ENCODE peak calls at places on chromosomes 6 and 20, in seven cellular contexts. I, S, N, J, V, U and Y are unnamed samples.

GRCh38 chr20:39269031-39269461 is 306.9 kb downstream of the DHX35 start:
- DNase-seq in I (peak), S (no peak), N (no peak), J (no peak), V (peak), U (no peak), Y (no peak)

GRCh38 chr20:1060985-1061384 is 57.4 kb upstream of the PSMF1 start:
- DNase-seq in I (no peak), S (no peak), N (no peak), J (no peak), V (no peak), U (no peak), Y (no peak)

GRCh38 chr6:53861543-53861942 is 66.7 kb downstream of the LRRC1 start:
- DNase-seq in I (no peak), S (no peak), N (no peak), J (no peak), V (no peak), U (no peak), Y (no peak)

GRCh38 chr6:34596798-34597197 is 40.7 kb upstream of the SPDEF start:
- DNase-seq in I (no peak), S (no peak), N (no peak), J (no peak), V (no peak), U (no peak), Y (no peak)

GRCh38 chr20:58389324-58389967 is 417 bp downstream of the VAPB start:
- DNase-seq in I (peak), S (no peak), N (no peak), J (peak), V (peak), U (no peak), Y (no peak)

GRCh38 chr6:43609402-43609801 is 19.7 kb downstream of the GTPBP2 start:
- DNase-seq in I (no peak), S (no peak), N (no peak), J (no peak), V (no peak), U (no peak), Y (no peak)

GRCh38 chr6:3163248-3163594 is 5.9 kb upstream of the TUBB2A start:
- DNase-seq in I (peak), S (no peak), N (no peak), J (no peak), V (no peak), U (no peak), Y (no peak)

GRCh38 chr6:2862712-2863174 is 21.1 kb upstream of the SERPINB1 start:
- DNase-seq in I (no peak), S (no peak), N (no peak), J (no peak), V (no peak), U (no peak), Y (no peak)

GRCh38 chr6:1400126-1400850 is 10.9 kb downstream of the FOXF2 start:
- DNase-seq in I (no peak), S (no peak), N (no peak), J (no peak), V (no peak), U (no peak), Y (no peak)

GRCh38 chr6:14074723-14075503 is 42.7 kb upstream of the CD83 start:
- DNase-seq in I (no peak), S (no peak), N (no peak), J (no peak), V (no peak), U (no peak), Y (no peak)

GRCh38 chr6:21639316-21639715 is 45.8 kb downstream of the SOX4 start:
- DNase-seq in I (no peak), S (no peak), N (no peak), J (no peak), V (no peak), U (no peak), Y (no peak)

GRCh38 chr20:3628502-3629314 is 34.5 kb downstream of the GFRA4 start:
- DNase-seq in I (no peak), S (no peak), N (no peak), J (no peak), V (no peak), U (no peak), Y (no peak)

GRCh38 chr6:15490242-15491100 is 172.4 kb downstream of the DTNBP1 start:
- DNase-seq in I (no peak), S (no peak), N (no peak), J (no peak), V (no peak), U (no peak), Y (no peak)

GRCh38 chr20:12682613-12683012 is 326.2 kb upstream of the SPTLC3 start:
- DNase-seq in I (no peak), S (no peak), N (no peak), J (no peak), V (no peak), U (no peak), Y (no peak)

GRCh38 chr20:655730-656624 is 3.0 kb upstream of the SRXN1 start:
- DNase-seq in I (no peak), S (no peak), N (no peak), J (no peak), V (no peak), U (no peak), Y (no peak)

GRCh38 chr20:6067765-6068318 is 14.0 kb upstream of the LRRN4 start:
- DNase-seq in I (no peak), S (no peak), N (no peak), J (no peak), V (no peak), U (no peak), Y (no peak)

GRCh38 chr20:24764027-24764797 is 184.9 kb upstream of the CST7 start:
- DNase-seq in I (no peak), S (no peak), N (no peak), J (no peak), V (no peak), U (no peak), Y (no peak)

GRCh38 chr6:36971926-36972673 is 13.9 kb downstream of the MTCH1 start:
- DNase-seq in I (no peak), S (no peak), N (no peak), J (no peak), V (no peak), U (no peak), Y (no peak)

GRCh38 chr6:22880686-22881433 is 311.5 kb downstream of the HDGFL1 start:
- DNase-seq in I (no peak), S (peak), N (no peak), J (no peak), V (peak), U (no peak), Y (no peak)

GRCh38 chr6:29967379-29968010 is 25.2 kb downstream of the HLA-A start:
- DNase-seq in I (peak), S (no peak), N (no peak), J (no peak), V (peak), U (no peak), Y (no peak)

GRCh38 chr20:1813101-1813529 is 82.1 kb upstream of the SIRPA start:
- DNase-seq in I (no peak), S (peak), N (peak), J (no peak), V (peak), U (no peak), Y (no peak)

GRCh38 chr20:21465799-21466198 is 48.1 kb downstream of the NKX2-2 start:
- DNase-seq in I (no peak), S (no peak), N (no peak), J (no peak), V (no peak), U (no peak), Y (no peak)

GRCh38 chr6:35499372-35499771 is 2.5 kb upstream of the TEAD3 start:
- DNase-seq in I (no peak), S (no peak), N (no peak), J (no peak), V (no peak), U (no peak), Y (no peak)

GRCh38 chr20:59748555-59749292 is 144.4 kb downstream of the PHACTR3 start:
- DNase-seq in I (no peak), S (no peak), N (no peak), J (no peak), V (no peak), U (no peak), Y (no peak)

GRCh38 chr6:135853227-135853626 is 1.7 kb downstream of the PDE7B start:
- DNase-seq in I (no peak), S (no peak), N (no peak), J (no peak), V (no peak), U (no peak), Y (no peak)

GRCh38 chr20:52889225-52889624 is 82.9 kb upstream of the TSHZ2 start:
- DNase-seq in I (no peak), S (peak), N (no peak), J (no peak), V (no peak), U (no peak), Y (no peak)

GRCh38 chr6:1028744-1029143 is 283.2 kb upstream of the FOXQ1 start:
- DNase-seq in I (no peak), S (no peak), N (no peak), J (no peak), V (no peak), U (no peak), Y (no peak)

GRCh38 chr20:6765469-6766058 is 1.9 kb upstream of the BMP2 start:
- DNase-seq in I (no peak), S (peak), N (no peak), J (no peak), V (peak), U (peak), Y (peak)

GRCh38 chr20:41776450-41776849 is 158.3 kb upstream of the CHD6 start:
- DNase-seq in I (no peak), S (no peak), N (no peak), J (no peak), V (no peak), U (no peak), Y (no peak)

GRCh38 chr6:16635810-16636602 is 125.3 kb downstream of the ATXN1 start:
- DNase-seq in I (peak), S (peak), N (no peak), J (no peak), V (no peak), U (no peak), Y (no peak)

GRCh38 chr6:5302220-5302946 is 41.1 kb downstream of the FARS2 start:
- DNase-seq in I (no peak), S (no peak), N (no peak), J (peak), V (no peak), U (no peak), Y (no peak)

GRCh38 chr6:90397929-90398674 is 101.5 kb upstream of the BACH2 start:
- DNase-seq in I (no peak), S (no peak), N (no peak), J (peak), V (peak), U (no peak), Y (no peak)

GRCh38 chr6:79601020-79601609 is 30.0 kb upstream of the SH3BGRL2 start:
- DNase-seq in I (no peak), S (peak), N (no peak), J (no peak), V (peak), U (no peak), Y (no peak)

GRCh38 chr6:33694401-33694931 is 17.0 kb downstream of the UQCC2 start:
- DNase-seq in I (no peak), S (no peak), N (no peak), J (peak), V (no peak), U (no peak), Y (no peak)

GRCh38 chr6:4707011-4707410 is 69.2 kb upstream of the CDYL start:
- DNase-seq in I (no peak), S (no peak), N (no peak), J (no peak), V (no peak), U (no peak), Y (no peak)